ENCODE peak calls at places on chromosomes 4 and X, in nine cellular contexts. E is aorta; L is Ammon's horn; O is activated CD4-positive, alpha-beta T cell treated with anti-CD3 and anti-CD28 coated beads for 48 hours; J is CD8-positive, alpha-beta T cell; Q is NCI-H1930; M is stimulated activated CD4-positive, alpha-beta T cell treated with anti-CD3 and anti-CD28 coated beads, Interleukin-12 subunit alpha, Interleukin-12 subunit beta, amount 100 ng/mL, for 4 hours; C is iPS-NIHi11; X is NCI-H1092. D is an unnamed sample.

GRCh38 chr4:103011378-103012025 is 8.0 kb downstream of the SLC9B1 start:
- DNase-seq in E (no peak), L (no peak), O (no peak), J (no peak), Q (no peak), M (no peak), C (no peak), X (no peak), D (no peak)

GRCh38 chrX:77595848-77596247 is 148.7 kb downstream of the FGF16 start:
- DNase-seq in E (no peak), L (no peak), O (no peak), J (no peak), Q (no peak), M (no peak), C (no peak), X (no peak), D (no peak)

GRCh38 chrX:109827772-109828171 is 94.7 kb upstream of the ACSL4 start:
- DNase-seq in E (no peak), L (no peak), O (no peak), J (no peak), Q (no peak), M (no peak), C (no peak), X (no peak), D (no peak)

GRCh38 chr4:140213736-140214135 is 59.8 kb upstream of the MAML3 start:
- DNase-seq in E (no peak), L (no peak), O (no peak), J (no peak), Q (no peak), M (no peak), C (no peak), X (no peak), D (no peak)

GRCh38 chrX:41684138-41684537 is 4.6 kb upstream of the GPR34 start:
- DNase-seq in E (no peak), L (no peak), O (no peak), J (no peak), Q (no peak), M (no peak), C (no peak), X (no peak), D (peak)

GRCh38 chr4:84870398-84871163 is 95.9 kb downstream of the WDFY3 start:
- DNase-seq in E (no peak), L (no peak), O (no peak), J (no peak), Q (no peak), M (no peak), C (peak), X (no peak), D (no peak)

GRCh38 chr4:1556541-1557220 is 127.4 kb downstream of the FAM53A start:
- DNase-seq in E (no peak), L (no peak), O (no peak), J (no peak), Q (no peak), M (no peak), C (peak), X (no peak), D (peak)

GRCh38 chrX:46587158-46587557 is 13.6 kb downstream of the CHST7 start:
- DNase-seq in E (no peak), L (no peak), O (peak), J (no peak), Q (no peak), M (no peak), C (no peak), X (no peak), D (no peak)

GRCh38 chr4:127015616-127016015 is 617.1 kb upstream of the INTU start:
- DNase-seq in E (no peak), L (peak), O (no peak), J (no peak), Q (peak), M (no peak), C (no peak), X (peak), D (no peak)

GRCh38 chr4:147853706-147854105 is 121.8 kb downstream of the ARHGAP10 start:
- DNase-seq in E (no peak), L (no peak), O (no peak), J (no peak), Q (no peak), M (no peak), C (no peak), X (no peak), D (no peak)

D was measured in cerebellum.